ENCODE peak calls at places on chromosomes 2 and 18, in four cellular contexts. K, B, P and F are unnamed samples.

GRCh38 chr2:7774481-7774880 is 857.3 kb downstream of the RNF144A start:
- DNase-seq in K (no peak), B (no peak), P (no peak), F (no peak)

GRCh38 chr2:176317246-176318065 is 48.2 kb downstream of the MTX2 start:
- DNase-seq in K (no peak), B (no peak), P (no peak), F (no peak)

GRCh38 chr2:232260075-232260474 is 118.5 kb upstream of the ALPP start:
- DNase-seq in K (no peak), B (no peak), P (peak; percentile 81), F (no peak)

GRCh38 chr2:156175946-156176345 is 156.6 kb downstream of the NR4A2 start:
- DNase-seq in K (no peak), B (no peak), P (no peak), F (no peak)

GRCh38 chr2:233267516-233268245 is 16.2 kb downstream of the ATG16L1 start:
- DNase-seq in K (no peak), B (peak; percentile 73), P (no peak), F (peak; percentile 58)

GRCh38 chr2:27059141-27059820 is 7.8 kb downstream of the AGBL5 start:
- DNase-seq in K (no peak), B (no peak), P (no peak), F (no peak)

GRCh38 chr18:69817335-69817935 is 130.2 kb downstream of the CD226 start:
- DNase-seq in K (peak; percentile 33), B (no peak), P (peak; percentile 67), F (no peak)

GRCh38 chr18:12879840-12880531 is 4.1 kb downstream of the PTPN2 start:
- DNase-seq in K (no peak), B (no peak), P (no peak), F (peak; percentile 33)

GRCh38 chr2:74834806-74835755 is 1.2 kb downstream of the HK2 start:
- DNase-seq in K (no peak), B (peak; percentile 51), P (peak; percentile 66), F (no peak)

GRCh38 chr2:20439503-20439902 is 7.4 kb upstream of the RHOB start:
- DNase-seq in K (no peak), B (no peak), P (no peak), F (no peak)

GRCh38 chr2:160010361-160011145 is 51.9 kb downstream of the PLA2R1 start:
- DNase-seq in K (no peak), B (no peak), P (no peak), F (no peak)

GRCh38 chr2:214874694-214875093 is 65.2 kb upstream of the BARD1 start:
- DNase-seq in K (no peak), B (no peak), P (no peak), F (no peak)

GRCh38 chr2:37389984-37390765 is 45.7 kb downstream of the QPCT start:
- DNase-seq in K (no peak), B (peak; percentile 33), P (peak; percentile 98), F (peak; percentile 40)